ENCODE peak calls at places on chromosome 5, in ten cellular contexts. H, Q, J, L, D, T, S, X, P and O are unnamed samples.

GRCh38 chr5:73957397-73958001 is 331.5 kb downstream of the ARHGEF28 start:
- DNase-seq in H (no peak), Q (no peak), J (no peak), L (no peak), D (no peak), T (no peak), S (no peak), X (no peak), P (no peak), O (no peak)

GRCh38 chr5:175123542-175123941 is 320.4 kb downstream of the DRD1 start:
- DNase-seq in H (no peak), Q (no peak), J (no peak), L (no peak), D (no peak), T (no peak), S (no peak), X (no peak), P (no peak), O (no peak)

GRCh38 chr5:58505502-58505901 is 14.3 kb downstream of the GAPT start:
- DNase-seq in H (no peak), Q (no peak), J (no peak), L (no peak), D (no peak), T (no peak), S (no peak), X (no peak), P (no peak), O (no peak)

GRCh38 chr5:40266952-40267351 is 412.8 kb upstream of the PTGER4 start:
- DNase-seq in H (no peak), Q (no peak), J (no peak), L (no peak), D (no peak), T (no peak), S (no peak), X (no peak), P (no peak), O (no peak)

GRCh38 chr5:103487822-103488493 is 74.6 kb downstream of the NUDT12 start:
- DNase-seq in H (no peak), Q (no peak), J (no peak), L (no peak), D (no peak), T (no peak), S (no peak), X (no peak), P (no peak), O (no peak)

GRCh38 chr5:24068507-24068906 is 561.1 kb downstream of the PRDM9 start:
- DNase-seq in H (no peak), Q (no peak), J (no peak), L (no peak), D (no peak), T (no peak), S (no peak), X (no peak), P (no peak), O (no peak)

GRCh38 chr5:116375926-116376325 is 198.7 kb downstream of the SEMA6A start:
- DNase-seq in H (no peak), Q (no peak), J (no peak), L (no peak), D (no peak), T (no peak), S (no peak), X (no peak), P (peak; percentile 57), O (no peak)

GRCh38 chr5:5826911-5827310 is 404.4 kb downstream of the ICE1 start:
- DNase-seq in H (no peak), Q (no peak), J (no peak), L (no peak), D (no peak), T (no peak), S (no peak), X (no peak), P (no peak), O (no peak)

GRCh38 chr5:7926296-7926695 is 57.3 kb downstream of the MTRR start:
- DNase-seq in H (no peak), Q (no peak), J (no peak), L (no peak), D (no peak), T (no peak), S (no peak), X (no peak), P (no peak), O (no peak)

GRCh38 chr5:177084175-177084574 is 2.5 kb upstream of the FGFR4 start:
- DNase-seq in H (no peak), Q (no peak), J (no peak), L (no peak), D (no peak), T (no peak), S (no peak), X (no peak), P (no peak), O (no peak)
- H3K4me3 ChIP-seq in H (no peak overlapping the region), Q (no peak overlapping the region), J (no peak overlapping the region), L (no peak overlapping the region), D (no peak overlapping the region), T (no peak overlapping the region), S (no peak overlapping the region), X (no peak overlapping the region), P (no peak overlapping the region), O (no peak overlapping the region)

GRCh38 chr5:141510850-141511718 is 22.2 kb downstream of the PCDHGC5 start:
- DNase-seq in H (no peak), Q (no peak), J (no peak), L (no peak), D (no peak), T (no peak), S (no peak), X (no peak), P (no peak), O (no peak)

GRCh38 chr5:141510160-141510559 is 21.3 kb downstream of the PCDHGC5 start:
- DNase-seq in H (no peak), Q (no peak), J (no peak), L (no peak), D (no peak), T (no peak), S (no peak), X (no peak), P (no peak), O (no peak)

GRCh38 chr5:141508440-141508807 is 19.5 kb downstream of the PCDHGC5 start:
- DNase-seq in H (no peak), Q (no peak), J (no peak), L (no peak), D (no peak), T (no peak), S (no peak), X (no peak), P (no peak), O (no peak)

GRCh38 chr5:141507387-141508091 is 18.7 kb downstream of the PCDHGC5 start:
- DNase-seq in H (peak; percentile 78), Q (no peak), J (no peak), L (no peak), D (no peak), T (no peak), S (no peak), X (no peak), P (no peak), O (peak; percentile 57)

GRCh38 chr5:141508808-141509611 is 20.1 kb downstream of the PCDHGC5 start:
- DNase-seq in H (peak; percentile 76), Q (no peak), J (no peak), L (peak; percentile 31), D (peak; percentile 41), T (no peak), S (peak; percentile 28), X (peak; percentile 5), P (peak; percentile 73), O (no peak)
- TF ChIP-seq POLR2A in H (peak; percentile 17), Q (no peak), J (peak; percentile 17), L (no peak), D (peak; percentile 17), T (no peak), S (no peak), X (no peak), P (no peak), O (no peak)

GRCh38 chr5:171420429-171421231 is 1.2 kb downstream of the FGF18 start:
- DNase-seq in H (peak; percentile 96), Q (no peak), J (no peak), L (peak; percentile 98), D (peak; percentile 64), T (peak; percentile 69), S (peak; percentile 68), X (no peak), P (peak; percentile 58), O (peak; percentile 88)

GRCh38 chr5:171422902-171423663 is 3.6 kb downstream of the FGF18 start:
- DNase-seq in H (no peak), Q (no peak), J (no peak), L (peak; percentile 74), D (no peak), T (peak; percentile 61), S (no peak), X (no peak), P (no peak), O (no peak)

GRCh38 chr5:171419663-171420428 is 399 bp downstream of the FGF18 start:
- DNase-seq in H (peak; percentile 49), Q (peak; percentile 41), J (no peak), L (peak; percentile 40), D (peak; percentile 13), T (peak; percentile 69), S (peak; percentile 33), X (no peak), P (no peak), O (peak; percentile 32)

GRCh38 chr5:171422495-171422894 is 3.0 kb downstream of the FGF18 start:
- DNase-seq in H (no peak), Q (no peak), J (no peak), L (no peak), D (no peak), T (no peak), S (no peak), X (no peak), P (no peak), O (no peak)

DNA sequence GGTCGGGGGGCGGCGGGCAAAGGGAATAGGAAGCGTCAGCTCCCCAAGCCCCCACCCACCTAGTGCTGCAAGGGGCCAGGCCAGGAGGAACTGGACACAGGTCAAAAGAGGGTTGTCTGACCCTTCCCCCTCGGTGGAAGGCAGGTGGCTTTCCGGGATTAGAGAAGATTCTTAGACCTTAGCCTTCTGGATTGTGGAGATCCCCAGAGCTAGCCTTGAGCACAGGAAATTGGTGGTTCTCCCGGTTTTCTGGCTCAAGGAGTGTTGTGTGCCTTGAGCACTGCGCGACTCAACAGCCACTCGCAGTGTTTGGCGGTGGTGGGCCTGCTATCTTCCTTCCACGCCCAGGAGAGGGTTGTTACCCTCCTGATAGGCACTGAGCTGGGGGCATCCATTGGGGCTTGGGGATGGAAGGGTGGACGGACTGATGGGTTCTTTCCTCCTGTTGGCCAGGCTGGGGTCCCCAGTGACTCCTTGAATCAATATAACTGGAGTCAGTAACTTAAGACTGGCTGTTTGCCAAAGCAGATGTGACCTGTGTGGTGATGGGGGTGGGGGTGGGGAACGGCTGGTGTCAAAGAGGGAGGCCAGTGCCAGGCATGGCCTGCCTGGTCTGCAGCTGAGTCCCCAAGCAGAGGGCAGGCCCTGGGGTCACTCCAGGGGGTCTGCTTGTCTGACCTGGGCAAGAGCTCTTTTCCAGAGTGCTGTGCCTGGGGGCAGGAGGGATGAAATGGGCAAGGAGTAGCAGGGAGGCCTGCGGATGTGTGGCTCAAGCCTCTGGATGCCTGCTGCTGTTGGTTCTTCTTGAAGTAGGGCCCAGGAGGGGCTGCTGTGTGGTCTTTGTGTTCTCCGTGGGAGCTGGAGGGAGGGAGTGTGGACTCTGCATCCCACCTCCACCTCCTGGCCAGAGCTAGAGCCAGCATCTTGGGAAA is 2.1 kb downstream of the FGF18 start:
- DNase-seq in H (no peak), Q (no peak), J (no peak), L (no peak), D (no peak), T (peak; percentile 59), S (no peak), X (no peak), P (no peak), O (no peak)
- H3K4me3 ChIP-seq in H (peak overlapping the region; percentile 77), Q (no peak overlapping the region), J (peak overlapping the region; percentile 66), L (no peak overlapping the region), D (peak overlapping the region; percentile 40), T (no peak overlapping the region), S (no peak overlapping the region), X (no peak overlapping the region), P (no peak overlapping the region), O (no peak overlapping the region)

GRCh38 chr5:32443541-32444190 is 874 bp downstream of the ZFR start:
- DNase-seq in H (peak; percentile 40), Q (peak; percentile 47), J (peak; percentile 51), L (peak; percentile 59), D (peak; percentile 43), T (peak; percentile 89), S (peak; percentile 29), X (no peak), P (peak; percentile 65), O (peak; percentile 46)
- TF ChIP-seq POLR2A in H (no peak), Q (no peak), J (no peak), L (no peak), D (no peak), T (no peak), S (peak; percentile 9), X (no peak), P (no peak), O (no peak)